ENCODE peak calls at places on chromosomes 1 and 21, in five cellular contexts. K is body of pancreas, U is transverse colon, D is keratinocyte, X is neural progenitor cell. Z is an unnamed sample.
A peak's percentile ranks its signal among the peaks of the same experiment; 100 is the strongest.

GRCh38 chr1:24142546-24143431 is at the start of gene IL22RA1:
- DNase-seq in X (no peak), U (peak; percentile 84), D (no peak), K (peak; percentile 94), Z (peak; percentile 34)

GRCh38 chr1:89635825-89636815 is 3.2 kb downstream of the LRRC8C start:
- DNase-seq in U (no peak), D (no peak), X (no peak), K (no peak), Z (no peak)

GRCh38 chr1:175023043-175023921 is at the start of gene MRPS14:
- DNase-seq in X (peak; percentile 97), U (peak; percentile 98), D (peak; percentile 85), K (peak; percentile 98), Z (peak; percentile 99)

GRCh38 chr1:215376544-215377264 is 190.4 kb upstream of the KCTD3 start:
- DNase-seq in X (no peak), U (no peak), K (no peak), D (no peak), Z (no peak)

GRCh38 chr1:151146416-151147131 is at the start of gene SEMA6C:
- DNase-seq in X (peak; percentile 96), D (peak; percentile 40), U (peak; percentile 95), K (peak; percentile 94), Z (peak; percentile 93)

GRCh38 chr1:204828352-204828850 is 42.3 kb upstream of the NFASC start:
- DNase-seq in U (peak; percentile 71), D (no peak), K (peak; percentile 48), X (peak; percentile 96), Z (peak; percentile 52)

GRCh38 chr1:211901945-211902344 is 71.4 kb upstream of the LPGAT1 start:
- DNase-seq in D (no peak), X (no peak), U (no peak), K (no peak), Z (no peak)

GRCh38 chr1:88983791-88984552 is 8.5 kb downstream of the KYAT3 start:
- DNase-seq in D (no peak), K (no peak), X (peak; percentile 48), U (no peak), Z (peak; percentile 31)

GRCh38 chr1:66833112-66833511 is 32.0 kb upstream of the INSL5 start:
- DNase-seq in U (no peak), K (no peak), X (no peak), D (no peak), Z (no peak)

GRCh38 chr1:58964428-58964827 is 180.6 kb upstream of the JUN start:
- DNase-seq in X (no peak), U (peak; percentile 26), K (peak; percentile 94), D (no peak), Z (no peak)

GRCh38 chr1:201659576-201659975 is 120.6 kb downstream of the NAV1 start:
- DNase-seq in X (no peak), D (no peak), K (no peak), U (no peak), Z (no peak)

GRCh38 chr21:45405819-45406762 is 1.1 kb downstream of the COL18A1 start:
- DNase-seq in U (no peak), X (peak; percentile 95), K (peak; percentile 41), D (peak; percentile 26), Z (no peak)

GRCh38 chr21:37764696-37765095 is 151.6 kb downstream of the KCNJ6 start:
- DNase-seq in U (no peak), X (no peak), K (no peak), D (no peak), Z (no peak)

GRCh38 chr1:159067699-159068621 is 8.6 kb downstream of the AIM2 start:
- DNase-seq in X (no peak), K (no peak), U (no peak), D (no peak), Z (no peak)

GRCh38 chr1:68198752-68199151 is 33.6 kb downstream of the WLS start:
- DNase-seq in D (no peak), U (no peak), K (no peak), X (no peak), Z (no peak)

GRCh38 chr1:181255270-181255929 is 166.9 kb downstream of the IER5 start:
- DNase-seq in X (no peak), U (no peak), K (peak; percentile 72), D (peak; percentile 86), Z (no peak)

GRCh38 chr1:234296481-234296880 is 76.8 kb upstream of the COA6 start:
- DNase-seq in D (no peak), X (no peak), U (no peak), K (no peak), Z (no peak)

GRCh38 chr1:2967881-2968280 is 53.4 kb upstream of the ACTRT2 start:
- DNase-seq in U (no peak), D (no peak), X (no peak), K (peak; percentile 16), Z (no peak)

GRCh38 chr1:18886003-18886335 is 16.4 kb downstream of the ALDH4A1 start:
- DNase-seq in X (no peak), D (no peak), U (no peak), K (no peak), Z (no peak)

GRCh38 chr1:74343191-74343590 is 108.0 kb downstream of the TNNI3K start:
- DNase-seq in X (peak; percentile 39), U (no peak), D (no peak), K (peak; percentile 13), Z (no peak)

GRCh38 chr1:42317308-42317707 is 17.7 kb downstream of the FOXJ3 start:
- DNase-seq in K (no peak), X (no peak), U (no peak), D (no peak), Z (no peak)
- H3K4me1 ChIP-seq in K (peaks cover 75% of the 10 kb centered on the region), X (peaks cover 4% of the 10 kb centered on the region), U (peaks cover 24% of the 10 kb centered on the region), D (peaks cover 14% of the 10 kb centered on the region), Z (peaks cover 23% of the 10 kb centered on the region)

DNA sequence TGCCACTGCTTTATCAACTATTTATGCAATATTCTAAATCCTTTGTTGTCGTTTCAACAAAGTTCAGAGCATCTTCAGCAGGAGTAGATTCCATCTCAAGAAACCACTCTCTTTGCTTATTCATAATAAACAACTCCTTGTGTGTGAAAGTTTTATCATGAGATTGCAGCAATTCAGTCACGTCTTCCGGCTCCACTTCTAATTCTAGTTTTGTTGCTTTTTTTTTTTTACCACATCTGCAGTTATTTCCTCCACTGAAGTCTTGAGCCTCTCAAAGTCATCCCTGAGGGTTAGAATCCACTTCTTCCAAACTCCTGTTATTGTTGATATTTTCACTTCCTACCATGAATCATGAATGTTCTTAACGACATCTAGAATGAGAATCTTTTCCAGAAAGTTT is 14.8 kb upstream of the ETS2 start:
- DNase-seq in U (no peak), X (no peak), D (no peak), K (no peak), Z (no peak)
- TF ChIP-seq CTCF in U (no peak), X (no peak), D (no peak), K (no peak), Z (no peak)

GRCh38 chr1:46442317-46443161 is 47.1 kb upstream of the DMBX1 start:
- DNase-seq in U (peak; percentile 85), K (peak; percentile 74), D (peak; percentile 53), X (peak; percentile 96), Z (peak; percentile 81)
- H3K4me3 ChIP-seq in U (peak overlapping the region; percentile 40), K (no peak overlapping the region), D (peak overlapping the region; percentile 27), X (peak overlapping the region; percentile 46), Z (peak overlapping the region; percentile 18)

DNA sequence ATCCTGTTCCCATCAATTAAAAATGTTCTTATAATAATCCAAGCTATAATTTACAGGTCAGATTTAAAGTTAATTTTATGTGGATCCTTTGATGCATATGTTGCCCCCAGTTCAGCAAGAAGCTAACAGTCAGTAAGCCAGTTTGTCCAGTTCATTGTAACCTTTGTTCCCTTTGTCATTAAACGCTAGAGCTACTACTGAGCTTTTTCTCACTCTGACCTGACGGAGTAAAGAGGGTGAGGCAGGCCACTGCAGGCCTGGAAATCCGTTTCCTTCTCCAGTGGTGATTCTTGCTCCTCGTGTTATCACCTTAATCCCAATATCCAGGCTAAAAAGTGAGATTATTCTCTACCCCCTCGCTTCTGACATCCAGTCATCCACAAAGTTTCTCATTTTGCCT is 10.2 kb downstream of the YBX1 start:
- DNase-seq in K (no peak), X (peak; percentile 60), U (peak; percentile 57), D (no peak), Z (peak; percentile 49)
- H3K4me1 ChIP-seq in K (peaks cover 65% of the 10 kb centered on the region), X (peaks cover 21% of the 10 kb centered on the region), U (peaks cover 36% of the 10 kb centered on the region), D (peaks cover 52% of the 10 kb centered on the region), Z (peaks cover 38% of the 10 kb centered on the region)

DNA sequence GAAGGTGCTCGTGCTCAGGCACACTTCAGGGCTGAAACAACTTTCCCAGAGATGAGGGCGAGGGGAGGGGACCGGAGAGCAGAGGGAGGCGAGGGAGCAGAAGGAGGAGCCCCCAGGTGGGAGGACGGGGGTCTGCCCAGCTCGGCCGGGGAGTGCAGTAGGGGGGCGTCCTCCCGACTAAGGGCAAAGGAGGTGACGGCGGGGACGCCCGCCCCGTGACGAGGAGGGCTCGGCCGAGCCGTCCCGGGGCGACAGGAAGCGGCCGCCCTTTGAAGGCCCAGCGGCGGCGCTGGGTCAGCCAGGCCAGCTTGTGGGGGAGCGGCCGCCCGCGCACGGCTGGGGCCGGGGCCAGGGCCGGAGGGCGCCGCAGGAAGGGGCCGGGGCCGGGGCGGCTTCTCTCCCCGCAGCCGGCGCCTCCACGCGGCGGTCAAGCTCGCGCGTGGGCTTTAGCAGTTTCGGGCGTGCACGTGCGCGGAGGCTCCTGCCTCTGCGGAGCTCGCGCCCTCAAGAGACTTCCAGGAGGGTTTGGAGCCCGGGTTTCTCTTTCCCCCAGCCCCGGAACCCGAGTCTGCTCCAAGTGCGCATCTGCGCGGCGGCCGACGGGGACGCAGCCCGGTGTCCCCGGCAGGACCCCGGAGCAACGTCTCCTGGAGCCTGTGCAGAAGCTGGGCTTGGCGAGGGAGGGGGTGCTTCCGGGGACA is 100.8 kb upstream of the SLC45A1 start:
- DNase-seq in D (no peak), X (peak; percentile 74), K (peak; percentile 49), U (peak; percentile 33), Z (no peak)
- TF ChIP-seq CTCF in D (no peak), X (no peak), K (no peak), U (no peak), Z (no peak)

GRCh38 chr1:27873671-27874384 is 1.5 kb downstream of the THEMIS2 start:
- DNase-seq in U (peak; percentile 47), D (no peak), X (no peak), K (no peak), Z (no peak)
- H3K4me3 ChIP-seq in U (peak overlapping the region; percentile 68), D (no peak overlapping the region), X (no peak overlapping the region), K (no peak overlapping the region), Z (no peak overlapping the region)

DNA sequence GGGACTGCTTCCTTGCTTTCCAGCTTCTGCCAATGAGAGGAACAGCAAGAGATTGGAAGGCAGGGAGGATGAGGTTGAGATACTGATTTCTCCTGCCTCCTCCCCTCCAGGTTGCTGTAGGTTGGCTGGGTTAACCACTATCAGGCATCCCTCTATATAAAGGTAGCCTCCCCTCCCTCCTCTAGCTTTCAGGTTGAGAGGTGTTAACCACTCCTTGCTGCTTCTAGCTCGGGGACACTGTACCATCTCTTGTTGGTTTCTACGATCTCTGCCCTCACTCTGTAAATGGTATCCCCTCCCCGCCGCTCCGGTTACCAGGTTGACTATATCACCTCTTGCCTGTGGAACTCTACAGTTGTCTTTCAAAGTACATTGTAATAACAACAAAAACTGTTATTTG is 16.7 kb downstream of the LPAR3 start:
- DNase-seq in U (no peak), K (no peak), X (no peak), D (no peak), Z (no peak)
- H3K4me1 ChIP-seq in U (no peaks in the 10 kb centered on the region), K (no peaks in the 10 kb centered on the region), X (no peaks in the 10 kb centered on the region), D (peaks cover 8% of the 10 kb centered on the region), Z (no peaks in the 10 kb centered on the region)

DNA sequence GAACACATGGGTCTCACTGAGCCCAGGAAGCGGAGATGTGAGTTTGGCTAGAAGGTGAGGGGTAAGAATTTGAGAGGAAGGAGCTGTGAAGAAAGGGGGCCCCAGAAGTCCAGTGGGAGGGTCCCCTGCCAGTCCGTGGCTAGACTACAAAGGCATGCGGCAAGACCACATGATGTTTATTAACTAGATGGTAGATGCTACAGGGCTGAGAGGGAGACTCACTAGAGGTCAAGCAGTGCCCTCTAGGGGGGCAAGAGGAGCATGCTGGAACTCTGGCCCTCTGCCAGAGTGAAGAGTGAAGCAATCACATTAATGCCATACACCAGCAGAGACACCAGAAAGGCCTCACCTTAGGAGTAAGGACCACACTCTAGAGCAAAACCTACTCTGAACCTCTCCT is 12.2 kb downstream of the KIAA0319L start:
- DNase-seq in X (peak; percentile 83), U (peak; percentile 35), K (peak; percentile 75), D (no peak), Z (peak; percentile 66)
- TF ChIP-seq CTCF in X (peak; percentile 70), U (no peak), K (peak; percentile 26), D (peak; percentile 32), Z (peak; percentile 37)